ENCODE peak calls at places on chromosomes 16 and 17, in ten cellular contexts. U is fibroblast of lung; M is neural progenitor cell; J is cardiac muscle cell; R is thyroid gland; E is CD4-positive, CD25-positive, alpha-beta regulatory T cell; V is body of pancreas; K is tibial nerve; P is OCI-LY7; O is breast epithelium. Y is an unnamed sample. For H3K4me1, the result is how much of the 10 kb centered on the place peaks cover.

GRCh38 chr17:56658648-56659047 is 65.1 kb downstream of the NOG start:
- DNase-seq in U (no peak), M (no peak), J (no peak), R (no peak), E (peak), V (no peak), K (no peak), P (no peak), O (no peak), Y (no peak)

GRCh38 chr17:16981928-16982327 is 10.0 kb upstream of the TNFRSF13B start:
- DNase-seq in U (no peak), M (no peak), J (no peak), R (no peak), E (no peak), V (no peak), K (no peak), P (no peak), O (no peak), Y (peak)

GRCh38 chr16:58338205-58338604 is 43.4 kb upstream of the PRSS54 start:
- DNase-seq in U (no peak), M (no peak), J (no peak), R (no peak), E (no peak), V (no peak), K (no peak), P (peak), O (no peak), Y (no peak)

GRCh38 chr16:57807252-57807967 is 5.1 kb upstream of the KIFC3 start:
- DNase-seq in U (no peak), M (no peak), J (no peak), R (peak), E (no peak), V (no peak), K (no peak), P (no peak), O (no peak), Y (peak)

GRCh38 chr16:4660454-4661007 is 32.8 kb upstream of the NUDT16L1 start:
- DNase-seq in U (peak), M (no peak), J (peak), R (peak), E (peak), V (peak), K (no peak), P (no peak), O (peak), Y (peak)

GRCh38 chr17:76968707-76969597 is 100.7 kb downstream of the MGAT5B start:
- DNase-seq in U (no peak), M (peak), J (peak), R (peak), E (peak), V (peak), K (no peak), P (peak), O (no peak), Y (peak)

GRCh38 chr16:46972971-46973456 is 460 bp downstream of the DNAJA2 start:
- DNase-seq in U (no peak), M (peak), J (peak), R (peak), E (peak), V (peak), K (no peak), P (peak), O (peak), Y (peak)

GRCh38 chr16:31386157-31386984 is 6.8 kb upstream of the ITGAD start:
- DNase-seq in U (no peak), M (no peak), J (peak), R (no peak), E (peak), V (peak), K (no peak), P (no peak), O (no peak), Y (no peak)

GRCh38 chr16:25256821-25257503 is 683 bp downstream of the ZKSCAN2 start:
- DNase-seq in U (no peak), M (peak), J (peak), R (peak), E (no peak), V (peak), K (no peak), P (peak), O (no peak), Y (peak)

GRCh38 chr16:69373019-69373418 is 12.8 kb downstream of the TERF2 start:
- DNase-seq in U (no peak), M (no peak), J (no peak), R (no peak), E (no peak), V (no peak), K (no peak), P (no peak), O (no peak), Y (no peak)

GRCh38 chr16:2476345-2476720 is 1.4 kb downstream of the TBC1D24 start:
- DNase-seq in U (no peak), M (no peak), J (no peak), R (no peak), E (no peak), V (no peak), K (no peak), P (no peak), O (no peak), Y (no peak)
- H3K4me3 ChIP-seq in U (no peak), M (no peak), J (no peak), R (no peak), E (no peak), V (no peak), K (no peak), P (peak), O (peak), Y (peak)

GRCh38 chr17:10724546-10725195 is 5.2 kb downstream of the TMEM220 start:
- DNase-seq in U (no peak), M (no peak), J (no peak), R (no peak), E (no peak), V (no peak), K (no peak), P (no peak), O (no peak), Y (no peak)
- H3K27ac ChIP-seq in U (no peak), M (no peak), J (no peak), R (no peak), E (no peak), V (no peak), K (no peak), P (no peak), O (no peak), Y (no peak)

GRCh38 chr17:64085650-64086005 is 44.3 kb downstream of the ERN1 start:
- DNase-seq in U (no peak), M (no peak), J (no peak), R (no peak), E (no peak), V (no peak), K (no peak), P (no peak), O (no peak), Y (no peak)
- H3K4me1 ChIP-seq in U (under half), M (under half), J (under half), R (under half), E (under half), V (half or more), K (under half), P (half or more), O (under half), Y (under half)

GRCh38 chr17:8339540-8339939 is at the start of gene ODF4:
- DNase-seq in U (no peak), M (no peak), J (no peak), R (no peak), E (no peak), V (no peak), K (no peak), P (no peak), O (no peak), Y (no peak)
- H3K4me3 ChIP-seq in U (no peak), M (peak), J (no peak), R (no peak), E (no peak), V (no peak), K (no peak), P (no peak), O (no peak), Y (no peak)

DNA sequence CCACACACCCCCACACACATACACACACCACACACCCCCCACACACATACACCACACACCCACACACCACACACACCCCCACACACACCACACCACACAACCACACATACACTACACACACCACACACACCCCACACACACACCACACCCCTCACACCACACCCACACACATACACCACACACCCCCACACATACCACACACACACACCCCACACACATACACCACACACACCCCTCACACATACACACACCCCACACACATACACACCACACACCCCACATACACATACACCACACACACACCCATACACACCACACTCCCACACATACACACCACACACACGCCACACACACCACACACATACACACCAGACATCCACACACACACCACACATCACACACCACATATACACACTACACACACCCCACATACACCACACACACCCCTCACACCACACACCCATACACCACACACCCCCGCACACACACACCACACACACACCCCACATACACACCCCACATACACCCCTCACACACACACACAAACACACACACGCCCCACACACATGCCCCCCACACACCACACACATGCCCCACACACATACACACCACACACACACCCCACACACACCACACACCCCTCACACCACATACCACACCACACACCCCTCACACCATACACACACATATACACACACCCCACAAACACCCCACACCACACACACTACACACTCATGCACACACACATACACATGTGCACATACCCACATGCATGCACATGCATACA is 25.9 kb upstream of the GSG1L start:
- DNase-seq in U (no peak), M (no peak), J (no peak), R (no peak), E (no peak), V (no peak), K (no peak), P (no peak), O (no peak), Y (no peak)
- H3K27ac ChIP-seq in U (no peak), M (no peak), J (no peak), R (no peak), E (peak), V (no peak), K (no peak), P (no peak), O (no peak), Y (no peak)

GRCh38 chr16:89370601-89371000 is 119.8 kb downstream of the ANKRD11 start:
- DNase-seq in U (no peak), M (no peak), J (no peak), R (no peak), E (no peak), V (no peak), K (no peak), P (no peak), O (no peak), Y (no peak)

GRCh38 chr16:89371968-89372634 is 118.3 kb downstream of the ANKRD11 start:
- DNase-seq in U (peak), M (no peak), J (no peak), R (no peak), E (no peak), V (no peak), K (no peak), P (no peak), O (no peak), Y (no peak)

GRCh38 chr16:89369266-89369895 is 121.0 kb downstream of the ANKRD11 start:
- DNase-seq in U (no peak), M (no peak), J (no peak), R (no peak), E (no peak), V (no peak), K (no peak), P (no peak), O (no peak), Y (no peak)

GRCh38 chr16:89370081-89370511 is 120.3 kb downstream of the ANKRD11 start:
- DNase-seq in U (no peak), M (no peak), J (no peak), R (no peak), E (no peak), V (no peak), K (no peak), P (no peak), O (no peak), Y (no peak)

DNA sequence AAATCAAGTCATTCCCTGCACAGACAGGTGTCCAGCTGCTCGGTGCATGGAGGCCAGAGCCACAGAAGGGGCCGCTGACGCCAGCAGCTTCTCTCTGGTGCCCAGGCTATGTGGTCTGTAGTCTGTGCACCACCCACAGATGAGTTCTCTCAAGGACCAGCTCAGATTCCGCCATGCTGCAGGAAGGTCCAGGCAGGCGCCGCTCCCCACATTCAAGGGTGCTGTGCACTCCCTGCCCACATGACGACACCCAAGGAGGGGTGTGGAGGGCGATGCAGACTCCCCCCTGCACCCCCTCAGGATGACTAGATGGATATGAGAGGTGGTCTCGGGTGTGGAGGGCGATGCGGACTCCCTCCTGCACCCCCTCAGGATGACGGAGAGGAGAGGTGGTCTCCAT is 119.0 kb downstream of the ANKRD11 start:
- DNase-seq in U (no peak), M (no peak), J (no peak), R (no peak), E (no peak), V (no peak), K (no peak), P (no peak), O (no peak), Y (no peak)
- H3K4me1 ChIP-seq in U (under half), M (under half), J (under half), R (under half), E (half or more), V (under half), K (half or more), P (under half), O (under half), Y (under half)

GRCh38 chr17:81223758-81224122 is 975 bp upstream of the CEP131 start:
- DNase-seq in U (no peak), M (peak), J (no peak), R (no peak), E (no peak), V (no peak), K (no peak), P (no peak), O (no peak), Y (no peak)
- H3K4me3 ChIP-seq in U (peak), M (peak), J (peak), R (no peak), E (no peak), V (no peak), K (peak), P (peak), O (peak), Y (peak)

GRCh38 chr16:15051387-15051951 is 4.4 kb downstream of the NTAN1 start:
- DNase-seq in U (no peak), M (no peak), J (no peak), R (no peak), E (no peak), V (no peak), K (no peak), P (no peak), O (no peak), Y (no peak)
- H3K27ac ChIP-seq in U (no peak), M (no peak), J (no peak), R (no peak), E (no peak), V (no peak), K (no peak), P (no peak), O (no peak), Y (no peak)